ENCODE peak calls at places on chromosomes 16 and 17, in nine cellular contexts. R, L, P, C, I, G, U, T and V are unnamed samples.

GRCh38 chr16:72372082-72372615 is 200.2 kb upstream of the PMFBP1 start:
- DNase-seq in R (no peak), L (no peak), P (no peak), C (no peak), I (no peak), G (no peak), U (no peak), T (no peak), V (no peak)

GRCh38 chr16:4176794-4177438 is 60.7 kb upstream of the ADCY9 start:
- DNase-seq in R (no peak), L (peak), P (no peak), C (no peak), I (no peak), G (no peak), U (no peak), T (no peak), V (peak)

GRCh38 chr17:8041249-8041928 is 2.5 kb downstream of the ALOX15B start:
- DNase-seq in R (peak), L (no peak), P (peak), C (no peak), I (peak), G (peak), U (no peak), T (peak), V (peak)

GRCh38 chr17:75087558-75088453 is at the start of gene SLC16A5:
- DNase-seq in R (peak), L (no peak), P (peak), C (no peak), I (peak), G (no peak), U (peak), T (no peak), V (peak)

GRCh38 chr17:71109697-71110096 is 940.4 kb downstream of the KCNJ2 start:
- DNase-seq in R (no peak), L (no peak), P (no peak), C (no peak), I (no peak), G (no peak), U (no peak), T (no peak), V (no peak)

GRCh38 chr17:40315206-40315605 is 6.2 kb downstream of the RARA start:
- DNase-seq in R (no peak), L (no peak), P (no peak), C (no peak), I (no peak), G (no peak), U (no peak), T (no peak), V (no peak)

GRCh38 chr16:22270525-22270924 is 26.7 kb upstream of the POLR3E start:
- DNase-seq in R (no peak), L (no peak), P (no peak), C (no peak), I (no peak), G (no peak), U (no peak), T (no peak), V (no peak)

GRCh38 chr16:84599528-84600202 is 18.2 kb downstream of the COTL1 start:
- DNase-seq in R (no peak), L (peak), P (no peak), C (no peak), I (peak), G (peak), U (no peak), T (peak), V (peak)

GRCh38 chr17:37024181-37024637 is 75.5 kb downstream of the AATF start:
- DNase-seq in R (no peak), L (no peak), P (no peak), C (no peak), I (no peak), G (no peak), U (no peak), T (no peak), V (no peak)

GRCh38 chr16:9824191-9824590 is 358.0 kb downstream of the GRIN2A start:
- DNase-seq in R (no peak), L (no peak), P (no peak), C (no peak), I (no peak), G (no peak), U (no peak), T (no peak), V (no peak)

GRCh38 chr16:9098377-9099090 is 7.1 kb downstream of the HAPSTR1 start:
- DNase-seq in R (no peak), L (no peak), P (no peak), C (no peak), I (no peak), G (no peak), U (no peak), T (no peak), V (no peak)